ENCODE peak calls at places on chromosomes 2 and 18, in eight cellular contexts. D is trophoblast cell, K is colonic mucosa, E is left ventricle myocardium inferior, N is tibial nerve, I is body of pancreas, L is thoracic aorta, B is ovary. J is an unnamed sample. For H3K27me3, the result is how much of the 10 kb centered on the place peaks cover.

GRCh38 chr2:190569994-190570755 is 35.7 kb upstream of the NEMP2 start:
- DNase-seq in B (no peak), K (no peak), D (no peak), E (no peak), L (no peak), I (no peak), N (no peak), J (no peak)

GRCh38 chr18:11089931-11090715 is 59.2 kb downstream of the PIEZO2 start:
- DNase-seq in B (no peak), I (no peak), N (no peak), L (no peak), E (no peak), K (no peak), D (no peak), J (no peak)

GRCh38 chr18:64893349-64893748 is 744.5 kb upstream of the LINC00305 start:
- DNase-seq in K (no peak), N (no peak), E (no peak), B (no peak), D (no peak), I (no peak), L (no peak), J (no peak)

GRCh38 chr2:46535360-46535759 is 56.0 kb downstream of the TMEM247 start:
- DNase-seq in E (no peak), K (no peak), L (no peak), D (no peak), B (no peak), N (no peak), I (no peak), J (no peak)

GRCh38 chr18:8707946-8708345 is 2.6 kb downstream of the MTCL1 start:
- DNase-seq in I (no peak), B (no peak), E (no peak), L (no peak), D (no peak), K (no peak), N (no peak), J (no peak)

GRCh38 chr2:24238158-24238557 is 63.3 kb downstream of the FAM228A start:
- DNase-seq in I (no peak), L (no peak), D (no peak), K (no peak), B (no peak), N (no peak), E (no peak), J (no peak)

GRCh38 chr2:149431337-149431736 is 101.0 kb downstream of the LYPD6 start:
- DNase-seq in K (no peak), N (no peak), I (no peak), D (no peak), E (no peak), B (no peak), L (no peak), J (no peak)

GRCh38 chr18:37709740-37710139 is 144.1 kb upstream of the CELF4 start:
- DNase-seq in E (no peak), N (no peak), L (no peak), I (no peak), B (no peak), D (no peak), K (no peak), J (no peak)

GRCh38 chr2:105879106-105879797 is 134.5 kb downstream of the NCK2 start:
- DNase-seq in L (no peak), B (no peak), D (no peak), N (no peak), E (no peak), I (no peak), K (peak), J (no peak)

GRCh38 chr2:238841542-238842181 is 6.2 kb upstream of the TWIST2 start:
- DNase-seq in L (no peak), E (no peak), N (no peak), D (no peak), I (no peak), B (no peak), K (no peak), J (no peak)

GRCh38 chr2:107730898-107731297 is 95.8 kb upstream of the RGPD4 start:
- DNase-seq in D (no peak), K (no peak), B (no peak), E (no peak), I (no peak), N (no peak), L (no peak), J (no peak)

GRCh38 chr18:64872710-64873458 is 724.0 kb upstream of the LINC00305 start:
- DNase-seq in K (no peak), I (no peak), E (no peak), B (no peak), L (no peak), D (no peak), N (no peak), J (no peak)

GRCh38 chr2:3183766-3184165 is 193.9 kb downstream of the EIPR1 start:
- DNase-seq in L (no peak), N (no peak), D (no peak), B (no peak), I (no peak), E (no peak), K (no peak), J (no peak)

GRCh38 chr2:58923869-58924268 is 682.7 kb upstream of the FANCL start:
- DNase-seq in E (no peak), K (no peak), L (no peak), I (no peak), N (no peak), B (no peak), D (peak), J (no peak)

GRCh38 chr18:52451851-52452250 is 111.9 kb downstream of the DCC start:
- DNase-seq in E (no peak), L (no peak), K (no peak), D (no peak), N (no peak), I (no peak), B (no peak), J (no peak)

DNA sequence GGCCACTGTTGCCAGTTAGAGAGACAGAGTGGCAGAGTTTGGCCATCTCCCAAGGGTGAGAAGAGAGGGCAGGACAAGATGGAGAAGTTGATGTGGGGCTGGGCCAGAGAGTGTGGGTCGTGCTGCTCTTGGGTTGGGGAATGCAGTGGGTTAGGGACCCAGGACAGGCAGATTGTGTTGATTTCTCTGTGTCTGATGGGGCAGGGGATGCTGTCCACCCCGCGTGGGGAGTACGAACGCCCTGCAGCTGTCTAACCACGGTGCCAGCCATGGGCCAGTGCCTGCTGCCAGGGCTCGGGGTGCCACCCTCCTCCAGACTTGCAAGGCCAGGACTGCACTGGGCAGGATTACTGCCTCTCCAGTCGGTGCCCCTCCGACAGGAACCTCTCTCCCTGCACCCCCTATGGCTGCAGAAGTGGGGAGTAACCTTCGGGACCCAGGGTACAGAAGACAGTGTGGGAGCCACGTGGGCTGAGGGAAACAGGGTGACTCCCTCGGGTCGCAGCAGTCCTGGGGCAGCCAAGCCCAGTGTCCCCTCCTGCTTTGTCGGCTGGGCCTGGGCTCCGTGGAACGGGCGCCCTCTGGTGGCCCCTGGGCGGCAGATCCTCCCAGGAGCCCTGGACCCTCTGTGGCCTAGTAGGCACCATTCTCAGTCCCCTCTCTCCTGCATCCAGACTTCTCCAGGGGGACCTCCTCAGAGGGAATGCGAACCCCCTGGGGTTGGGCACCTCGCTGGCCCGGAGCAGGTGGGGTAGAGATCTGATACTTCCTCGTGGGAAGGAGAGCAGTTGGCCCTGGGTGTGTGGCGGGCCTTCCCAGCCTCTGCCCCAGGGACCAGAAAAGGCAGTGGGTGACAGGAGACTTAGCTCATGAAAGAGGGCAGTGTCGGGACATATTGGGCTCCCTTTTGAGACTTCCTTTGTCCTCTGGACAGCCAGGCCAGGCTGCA is 2.7 kb downstream of the GPC1 start:
- DNase-seq in I (peak), K (peak), L (no peak), N (no peak), D (no peak), E (peak), B (peak), J (peak)
- H3K27ac ChIP-seq in I (no peak), K (no peak), L (no peak), N (peak), D (no peak), E (peak), B (no peak), J (no peak)

GRCh38 chr2:74505448-74506246 is 1.8 kb downstream of the PCGF1 start:
- DNase-seq in N (no peak), B (no peak), D (no peak), E (no peak), I (no peak), K (no peak), L (no peak), J (no peak)
- H3K27me3 ChIP-seq in N (under half), B (under half), D (under half), E (half or more), I (under half), K (under half), L (under half), J (under half)

GRCh38 chr2:109563294-109563693 is 50.5 kb downstream of the SEPTIN10 start:
- DNase-seq in N (no peak), I (no peak), B (no peak), D (no peak), E (no peak), L (no peak), K (no peak), J (no peak)

GRCh38 chr2:109563980-109564550 is 49.7 kb downstream of the SEPTIN10 start:
- DNase-seq in N (no peak), L (no peak), I (no peak), E (no peak), D (no peak), B (no peak), K (no peak), J (no peak)

GRCh38 chr2:109560265-109560664 is 53.5 kb downstream of the SEPTIN10 start:
- DNase-seq in E (no peak), K (no peak), D (no peak), L (no peak), B (no peak), N (no peak), I (no peak), J (peak)

GRCh38 chr2:109558076-109558882 is 55.5 kb downstream of the SEPTIN10 start:
- DNase-seq in D (peak), K (peak), I (peak), B (no peak), N (no peak), E (no peak), L (no peak), J (peak)

GRCh38 chr2:109562421-109562820 is 51.3 kb downstream of the SEPTIN10 start:
- DNase-seq in N (no peak), I (no peak), K (no peak), L (no peak), E (no peak), D (no peak), B (no peak), J (no peak)
- H3K27ac ChIP-seq in N (no peak), I (no peak), K (no peak), L (no peak), E (no peak), D (no peak), B (no peak), J (no peak)

DNA sequence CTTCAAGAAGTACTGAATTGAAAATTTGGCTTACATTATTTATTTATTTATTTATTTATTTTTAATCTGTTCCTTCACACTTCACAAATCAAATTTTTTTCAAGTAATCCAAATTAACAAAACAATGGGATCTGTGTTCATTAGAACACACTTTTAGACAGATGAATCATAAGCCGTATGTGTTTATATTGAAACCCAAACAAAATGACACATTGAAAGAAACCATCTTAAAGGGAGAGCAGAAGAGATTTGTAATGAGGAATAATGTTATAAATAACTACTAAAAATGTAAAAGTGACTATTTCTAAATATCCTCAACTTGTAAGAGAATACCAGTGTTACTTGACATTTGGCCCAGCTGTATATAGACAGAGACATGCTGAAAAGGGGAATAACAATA is 991.0 kb upstream of the CHAC2 start:
- DNase-seq in I (no peak), E (no peak), B (no peak), L (no peak), D (no peak), K (no peak), N (no peak), J (no peak)
- H3K27me3 ChIP-seq in I (under half), E (under half), B (under half), L (under half), D (under half), K (under half), N (under half), J (under half)

GRCh38 chr2:223884399-223884798 is 47.0 kb upstream of the AP1S3 start:
- DNase-seq in I (no peak), E (no peak), K (no peak), D (no peak), L (no peak), N (no peak), B (no peak), J (no peak)

GRCh38 chr2:223889133-223889769 is 51.9 kb upstream of the AP1S3 start:
- DNase-seq in K (no peak), D (peak), N (no peak), E (no peak), L (no peak), B (no peak), I (no peak), J (no peak)

GRCh38 chr2:223888251-223888650 is 50.9 kb upstream of the AP1S3 start:
- DNase-seq in N (no peak), I (no peak), E (no peak), L (no peak), B (no peak), K (no peak), D (no peak), J (no peak)

GRCh38 chr2:223882715-223883114 is 45.3 kb upstream of the AP1S3 start:
- DNase-seq in E (no peak), D (no peak), N (no peak), B (no peak), I (no peak), K (no peak), L (no peak), J (no peak)

DNA sequence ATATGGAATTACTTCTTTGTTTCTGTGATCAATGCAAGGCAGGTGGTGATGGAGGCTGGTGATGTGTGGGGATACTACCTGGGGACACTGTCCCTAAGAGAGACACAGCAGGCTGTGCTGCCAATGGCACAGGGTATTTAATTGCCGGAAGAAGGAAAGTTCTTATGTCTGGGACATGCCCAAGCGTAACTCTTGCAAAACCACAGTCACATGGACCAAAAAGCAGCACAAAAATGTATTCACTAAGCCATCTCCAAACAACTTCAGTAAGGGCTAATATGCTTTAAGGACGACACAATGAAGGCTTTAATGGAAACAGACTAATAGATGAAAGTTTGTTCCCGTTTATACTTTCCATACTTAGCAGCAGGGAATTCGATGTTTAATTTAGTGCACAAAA is 49.7 kb upstream of the AP1S3 start:
- DNase-seq in B (no peak), D (no peak), L (no peak), K (no peak), I (no peak), E (no peak), N (no peak), J (no peak)
- H3K27ac ChIP-seq in B (no peak), D (no peak), L (no peak), K (no peak), I (no peak), E (no peak), N (no peak), J (no peak)

DNA sequence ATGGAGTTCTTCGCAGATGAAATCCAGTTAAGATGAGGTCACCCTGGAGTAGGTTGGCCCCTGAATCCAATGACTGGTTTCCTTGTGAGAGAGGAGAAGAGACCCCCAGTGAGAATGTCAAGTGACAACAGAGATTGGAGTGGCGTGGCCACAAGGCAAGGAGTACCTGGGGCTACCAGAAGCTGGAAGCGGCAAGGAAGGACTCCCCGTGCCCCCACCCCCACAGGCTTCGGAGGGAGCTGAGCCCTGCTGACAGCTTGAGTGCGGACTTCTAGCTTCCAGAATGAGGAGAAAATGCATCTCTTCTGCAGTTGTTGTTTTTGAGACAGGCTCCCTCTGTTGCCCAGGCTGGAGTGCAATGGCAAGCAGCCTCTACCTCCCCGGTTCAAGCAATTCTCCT is 78.0 kb upstream of the HPCAL1 start:
- DNase-seq in B (no peak), D (no peak), K (no peak), N (no peak), L (no peak), E (no peak), I (no peak), J (no peak)
- H3K27me3 ChIP-seq in B (under half), D (under half), K (under half), N (under half), L (under half), E (under half), I (under half), J (under half)

J was measured in PC-9.